ENCODE peak calls at places on chromosomes 1 and 21, in four cellular contexts. K, Q, I and V are unnamed samples.

GRCh38 chr1:235012436-235013210 is 116.0 kb downstream of the TOMM20 start:
- DNase-seq in Q (no peak), K (no peak), I (no peak), V (no peak)

GRCh38 chr1:35575401-35575958 is 2.4 kb downstream of the TFAP2E start:
- DNase-seq in I (no peak), K (no peak), Q (no peak), V (no peak)

GRCh38 chr1:94617139-94617805 is 75.7 kb upstream of the F3 start:
- DNase-seq in I (peak), K (no peak), Q (no peak), V (no peak)

GRCh38 chr1:53108646-53109580 is 33.5 kb downstream of the SLC1A7 start:
- DNase-seq in K (no peak), Q (no peak), I (no peak), V (no peak)

GRCh38 chr1:228402638-228403025 is 4.0 kb downstream of the TRIM11 start:
- DNase-seq in K (no peak), I (no peak), Q (no peak), V (no peak)

GRCh38 chr1:232303221-232303620 is 326.7 kb downstream of the SIPA1L2 start:
- DNase-seq in Q (no peak), K (no peak), I (no peak), V (no peak)

GRCh38 chr1:226793620-226794276 is 54.7 kb upstream of the ITPKB start:
- DNase-seq in I (no peak), K (no peak), Q (no peak), V (no peak)

GRCh38 chr1:213737398-213738040 is 250.3 kb upstream of the PROX1 start:
- DNase-seq in K (no peak), I (no peak), Q (no peak), V (no peak)

GRCh38 chr1:6581561-6582305 is 1.9 kb downstream of the ZBTB48 start:
- DNase-seq in Q (no peak), K (no peak), I (peak), V (peak)

GRCh38 chr1:236692722-236693121 is 6.4 kb downstream of the ACTN2 start:
- DNase-seq in I (no peak), Q (no peak), K (no peak), V (no peak)

GRCh38 chr1:172980456-172980855 is 70.3 kb downstream of the TNFSF18 start:
- DNase-seq in I (no peak), K (no peak), Q (no peak), V (no peak)

GRCh38 chr1:199218065-199218464 is 579.2 kb downstream of the PTPRC start:
- DNase-seq in Q (no peak), I (no peak), K (no peak), V (no peak)

GRCh38 chr1:150024156-150024555 is 13.6 kb upstream of the OTUD7B start:
- DNase-seq in K (no peak), I (no peak), Q (no peak), V (no peak)

GRCh38 chr1:183543619-183544204 is 46.5 kb downstream of the NCF2 start:
- DNase-seq in Q (no peak), K (no peak), I (peak), V (no peak)

GRCh38 chr1:12525311-12526181 is 92.5 kb downstream of the DHRS3 start:
- DNase-seq in Q (peak), K (no peak), I (no peak), V (peak)

GRCh38 chr1:174413632-174414031 is 34.1 kb upstream of the GPR52 start:
- DNase-seq in I (no peak), K (no peak), Q (no peak), V (no peak)

GRCh38 chr21:27085387-27085786 is 118.5 kb upstream of the ADAMTS5 start:
- DNase-seq in Q (no peak), I (no peak), K (no peak), V (no peak)

GRCh38 chr1:36882536-36883285 is 151.6 kb downstream of the GRIK3 start:
- DNase-seq in Q (no peak), I (no peak), K (no peak), V (no peak)

GRCh38 chr1:47738560-47739182 is 258.5 kb downstream of the TRABD2B start:
- DNase-seq in I (peak), K (no peak), Q (peak), V (peak)